ENCODE peak calls at places on chromosomes 6 and 20, in six cellular contexts. I, R, G, Q, C and Y are unnamed samples. For H3K9me3, H3K4me1 and H3K36me3, the result is how much of the 10 kb centered on the place peaks cover.

GRCh38 chr6:148979006-148979901 is 232.4 kb downstream of the UST start:
- DNase-seq in I (no peak), R (no peak), G (no peak), Q (no peak), C (no peak), Y (no peak)

GRCh38 chr6:9103876-9104521 is 668.7 kb upstream of the SLC35B3 start:
- DNase-seq in I (no peak), R (no peak), G (no peak), Q (no peak), C (no peak), Y (peak)

GRCh38 chr6:158347335-158347734 is 35.1 kb downstream of the TULP4 start:
- DNase-seq in I (no peak), R (no peak), G (no peak), Q (no peak), C (no peak), Y (no peak)

GRCh38 chr6:154951400-154952200 is 43.5 kb upstream of the TIAM2 start:
- DNase-seq in I (no peak), R (no peak), G (no peak), Q (peak), C (no peak), Y (no peak)

GRCh38 chr6:113406051-113406695 is 451.0 kb upstream of the MARCKS start:
- DNase-seq in I (no peak), R (no peak), G (no peak), Q (no peak), C (no peak), Y (no peak)

GRCh38 chr20:50285376-50286173 is 94.9 kb downstream of the CEBPB start:
- DNase-seq in I (no peak), R (no peak), G (no peak), Q (no peak), C (no peak), Y (no peak)

GRCh38 chr6:786946-787763 is 94.2 kb upstream of the EXOC2 start:
- DNase-seq in I (peak), R (no peak), G (peak), Q (no peak), C (peak), Y (peak)

GRCh38 chr20:760751-761417 is 7.4 kb downstream of the SLC52A3 start:
- DNase-seq in I (peak), R (no peak), G (peak), Q (no peak), C (peak), Y (peak)

GRCh38 chr6:134911532-134911931 is 38.4 kb downstream of the ALDH8A1 start:
- DNase-seq in I (no peak), R (no peak), G (no peak), Q (peak), C (no peak), Y (no peak)

GRCh38 chr6:116500969-116501433 is 10.4 kb upstream of the CALHM5 start:
- DNase-seq in I (peak), R (no peak), G (no peak), Q (peak), C (no peak), Y (no peak)

GRCh38 chr6:167672738-167673137 is 154.0 kb upstream of the AFDN start:
- DNase-seq in I (no peak), R (no peak), G (no peak), Q (no peak), C (no peak), Y (no peak)
- H3K9me3 ChIP-seq in I (under half), R (under half), G (under half), Q (under half), C (under half), Y (under half)

GRCh38 chr6:15344186-15344506 is 98.3 kb downstream of the JARID2 start:
- DNase-seq in I (no peak), R (no peak), G (no peak), Q (no peak), C (peak), Y (no peak)
- H3K4me1 ChIP-seq in I (under half), R (under half), G (under half), Q (under half), C (under half), Y (under half)

DNA sequence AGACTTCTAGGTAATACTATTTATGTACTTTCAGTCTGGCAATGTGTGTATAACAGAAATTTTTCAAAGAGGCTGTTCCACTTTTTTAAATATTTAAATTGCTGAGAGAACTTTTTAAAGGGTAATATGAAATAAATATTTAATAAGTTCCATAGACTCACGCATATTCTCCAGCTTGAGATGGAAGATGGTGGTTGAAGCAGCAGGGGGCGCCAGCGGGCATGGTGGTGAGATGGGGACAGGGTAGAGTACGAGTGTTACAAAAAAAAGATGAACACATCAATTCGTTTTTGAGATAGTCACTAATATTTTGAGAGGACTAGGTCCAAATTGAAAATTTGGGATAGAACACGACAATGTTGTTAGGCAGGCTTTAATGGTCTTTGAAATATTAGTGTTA is 68.4 kb downstream of the RSPO3 start:
- DNase-seq in I (peak), R (peak), G (peak), Q (peak), C (peak), Y (peak)
- H3K36me3 ChIP-seq in I (under half), R (under half), G (under half), Q (under half), C (under half), Y (under half)

GRCh38 chr6:156978948-156979347 is 201.8 kb downstream of the ARID1B start:
- DNase-seq in I (no peak), R (no peak), G (no peak), Q (no peak), C (no peak), Y (no peak)
- H3K9me3 ChIP-seq in I (under half), R (under half), G (under half), Q (under half), C (under half), Y (under half)

DNA sequence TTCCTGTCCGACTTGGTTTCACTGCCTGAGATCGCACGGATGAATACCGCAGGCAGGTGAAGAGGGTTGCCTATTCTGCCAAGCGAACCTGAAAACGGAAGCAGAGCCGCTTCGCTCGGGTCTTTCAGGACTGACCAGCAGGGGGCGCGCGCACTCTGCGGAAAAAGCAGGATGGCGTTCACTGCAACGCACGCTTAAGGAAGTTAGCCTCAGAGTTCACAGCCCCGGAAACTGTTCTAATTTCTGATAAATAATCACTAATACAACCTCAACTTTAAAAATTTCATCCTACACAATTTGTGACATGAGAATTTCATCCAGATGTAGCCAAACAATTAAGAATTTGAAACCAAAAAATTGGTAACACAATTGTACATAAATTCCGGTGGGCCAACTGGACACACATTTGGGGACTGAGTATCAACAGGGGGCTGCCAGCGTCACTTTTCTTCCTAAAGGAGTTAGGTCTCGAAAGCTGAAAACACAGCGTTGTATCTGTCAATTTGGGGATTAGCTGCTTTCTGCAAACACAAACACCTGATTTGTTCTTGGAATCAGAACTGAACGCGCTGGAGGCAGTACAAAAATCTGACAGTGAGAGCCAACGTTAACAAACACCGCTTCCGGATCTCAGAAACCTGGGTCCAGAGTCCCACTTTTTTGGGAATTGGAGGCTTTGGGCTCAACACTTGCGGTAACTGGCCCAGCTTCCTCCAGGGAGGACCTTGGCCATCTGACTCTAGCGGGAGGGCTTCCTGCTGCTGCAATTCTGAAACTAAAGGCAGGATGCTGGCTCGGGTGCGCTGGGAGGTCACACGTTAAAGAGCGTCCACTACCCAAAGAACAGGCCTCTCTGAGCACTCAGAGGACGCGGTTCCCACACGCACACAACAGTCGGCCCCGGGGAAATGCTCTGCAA is 8.8 kb downstream of the PXDC1 start:
- DNase-seq in I (peak), R (peak), G (peak), Q (peak), C (peak), Y (peak)
- H3K4me1 ChIP-seq in I (under half), R (under half), G (under half), Q (under half), C (under half), Y (under half)

GRCh38 chr6:169247991-169248390 is 5.7 kb downstream of the THBS2 start:
- DNase-seq in I (no peak), R (no peak), G (no peak), Q (no peak), C (no peak), Y (no peak)
- H3K36me3 ChIP-seq in I (under half), R (under half), G (under half), Q (under half), C (under half), Y (under half)

DNA sequence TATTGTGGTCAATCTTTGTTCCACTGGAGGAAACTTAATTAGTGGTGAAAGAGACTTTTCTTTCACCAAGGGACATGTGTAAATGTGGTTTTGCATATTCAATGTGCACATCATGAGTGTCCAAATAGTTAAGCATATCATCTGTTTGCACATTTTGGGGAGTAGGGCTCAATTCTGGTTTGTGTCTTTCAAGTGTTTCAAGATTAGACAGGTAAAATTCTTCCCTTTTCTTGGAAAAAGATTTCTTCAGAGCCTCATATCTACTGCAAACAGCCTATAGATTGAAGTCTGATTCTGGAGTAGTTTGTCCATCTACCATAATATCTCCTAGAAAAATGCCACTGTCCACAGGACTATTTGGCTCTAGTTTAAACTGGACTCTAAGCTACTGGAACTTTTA is 26.9 kb upstream of the DEFB118 start:
- DNase-seq in I (no peak), R (no peak), G (no peak), Q (no peak), C (no peak), Y (no peak)
- H3K9me3 ChIP-seq in I (under half), R (under half), G (under half), Q (under half), C (under half), Y (under half)

GRCh38 chr20:51420805-51421204 is 121.7 kb downstream of the NFATC2 start:
- DNase-seq in I (no peak), R (no peak), G (no peak), Q (no peak), C (no peak), Y (no peak)
- H3K4me1 ChIP-seq in I (under half), R (under half), G (under half), Q (under half), C (under half), Y (under half)

GRCh38 chr6:152206072-152206818 is 398.8 kb downstream of the ESR1 start:
- DNase-seq in I (peak), R (peak), G (peak), Q (no peak), C (peak), Y (peak)
- H3K36me3 ChIP-seq in I (under half), R (under half), G (under half), Q (under half), C (under half), Y (under half)